ENCODE peak calls at places on chromosome 4, in four cellular contexts. V is AG04450, W is HTR-8/SVneo, Q is fibroblast of the aortic adventitia. R is an unnamed sample.

GRCh38 chr4:26574563-26574962 is 9.3 kb upstream of the TBC1D19 start:
- DNase-seq in V (no peak), W (no peak), Q (no peak), R (no peak)

GRCh38 chr4:53459548-53459947 is 82.1 kb downstream of the FIP1L1 start:
- DNase-seq in V (no peak), W (no peak), Q (peak), R (no peak)

GRCh38 chr4:151446208-151446607 is 37.2 kb downstream of the FHIP1A start:
- DNase-seq in V (no peak), W (no peak), Q (no peak), R (no peak)

GRCh38 chr4:123832173-123833026 is 435.8 kb downstream of the SPRY1 start:
- DNase-seq in V (peak), W (peak), Q (peak), R (no peak)

GRCh38 chr4:11635336-11635735 is 206.6 kb upstream of the HS3ST1 start:
- DNase-seq in V (peak), W (no peak), Q (peak), R (no peak)

GRCh38 chr4:30847157-30847556 is 127.0 kb downstream of the PCDH7 start:
- DNase-seq in V (no peak), W (no peak), Q (no peak), R (peak)

GRCh38 chr4:90078440-90078839 is 48.8 kb upstream of the CCSER1 start:
- DNase-seq in V (no peak), W (no peak), Q (no peak), R (no peak)

GRCh38 chr4:137678796-137679195 is 146.5 kb upstream of the PCDH18 start:
- DNase-seq in V (no peak), W (no peak), Q (peak), R (no peak)

GRCh38 chr4:1890979-1891378 is 19.8 kb downstream of the NSD2 start:
- DNase-seq in V (no peak), W (no peak), Q (no peak), R (no peak)

GRCh38 chr4:8893624-8894423 is 22.2 kb upstream of the HMX1 start:
- DNase-seq in V (no peak), W (no peak), Q (no peak), R (peak)

R was measured in H9.